ENCODE peak calls at places on chromosomes 16 and 17, in four cellular contexts. One of them, this sample, is unnamed.

GRCh38 chr17:66633322-66633965 is 201.5 kb upstream of the CACNG5 start:
- DNase-seq in HT-29: no peak
- DNase-seq in stimulated activated CD4-positive, alpha-beta T cell treated with anti-CD3 and anti-CD28 coated beads, Interleukin-12 subunit alpha, Interleukin-12 subunit beta, amount 100 ng/mL, for 4 hours: peak
- DNase-seq in activated T-helper 1 cell treated with anti-CD3 and anti-CD28 coated beads, Interleukin-2, amount 50 U/mL, for 16 hours: no peak
- DNase-seq in this sample: no peak

GRCh38 chr17:2214047-2214717 is 89.4 kb downstream of the SMG6 start:
- DNase-seq in HT-29: no peak
- DNase-seq in stimulated activated CD4-positive, alpha-beta T cell treated with anti-CD3 and anti-CD28 coated beads, Interleukin-12 subunit alpha, Interleukin-12 subunit beta, amount 100 ng/mL, for 4 hours: no peak
- DNase-seq in activated T-helper 1 cell treated with anti-CD3 and anti-CD28 coated beads, Interleukin-2, amount 50 U/mL, for 16 hours: no peak
- DNase-seq in this sample: no peak

GRCh38 chr17:74354123-74354522 is 7.5 kb downstream of the BTBD17 start:
- DNase-seq in HT-29: no peak
- DNase-seq in stimulated activated CD4-positive, alpha-beta T cell treated with anti-CD3 and anti-CD28 coated beads, Interleukin-12 subunit alpha, Interleukin-12 subunit beta, amount 100 ng/mL, for 4 hours: peak
- DNase-seq in activated T-helper 1 cell treated with anti-CD3 and anti-CD28 coated beads, Interleukin-2, amount 50 U/mL, for 16 hours: peak
- DNase-seq in this sample: no peak

GRCh38 chr17:40922239-40922638 is 15.2 kb downstream of the KRT23 start:
- DNase-seq in HT-29: peak
- DNase-seq in stimulated activated CD4-positive, alpha-beta T cell treated with anti-CD3 and anti-CD28 coated beads, Interleukin-12 subunit alpha, Interleukin-12 subunit beta, amount 100 ng/mL, for 4 hours: no peak
- DNase-seq in activated T-helper 1 cell treated with anti-CD3 and anti-CD28 coated beads, Interleukin-2, amount 50 U/mL, for 16 hours: no peak
- DNase-seq in this sample: no peak

GRCh38 chr17:51046527-51047384 is 73.9 kb downstream of the SPAG9 start:
- DNase-seq in HT-29: no peak
- DNase-seq in stimulated activated CD4-positive, alpha-beta T cell treated with anti-CD3 and anti-CD28 coated beads, Interleukin-12 subunit alpha, Interleukin-12 subunit beta, amount 100 ng/mL, for 4 hours: no peak
- DNase-seq in activated T-helper 1 cell treated with anti-CD3 and anti-CD28 coated beads, Interleukin-2, amount 50 U/mL, for 16 hours: no peak
- DNase-seq in this sample: no peak

GRCh38 chr16:51402785-51403184 is 251.7 kb upstream of the SALL1 start:
- DNase-seq in HT-29: no peak
- DNase-seq in stimulated activated CD4-positive, alpha-beta T cell treated with anti-CD3 and anti-CD28 coated beads, Interleukin-12 subunit alpha, Interleukin-12 subunit beta, amount 100 ng/mL, for 4 hours: no peak
- DNase-seq in activated T-helper 1 cell treated with anti-CD3 and anti-CD28 coated beads, Interleukin-2, amount 50 U/mL, for 16 hours: no peak
- DNase-seq in this sample: no peak

GRCh38 chr17:78759969-78760352 is 22.1 kb downstream of the CYTH1 start:
- DNase-seq in HT-29: no peak
- DNase-seq in stimulated activated CD4-positive, alpha-beta T cell treated with anti-CD3 and anti-CD28 coated beads, Interleukin-12 subunit alpha, Interleukin-12 subunit beta, amount 100 ng/mL, for 4 hours: no peak
- DNase-seq in activated T-helper 1 cell treated with anti-CD3 and anti-CD28 coated beads, Interleukin-2, amount 50 U/mL, for 16 hours: no peak
- DNase-seq in this sample: no peak

GRCh38 chr17:7213895-7214299 is 5.7 kb downstream of the DLG4 start:
- DNase-seq in HT-29: peak
- DNase-seq in stimulated activated CD4-positive, alpha-beta T cell treated with anti-CD3 and anti-CD28 coated beads, Interleukin-12 subunit alpha, Interleukin-12 subunit beta, amount 100 ng/mL, for 4 hours: no peak
- DNase-seq in activated T-helper 1 cell treated with anti-CD3 and anti-CD28 coated beads, Interleukin-2, amount 50 U/mL, for 16 hours: no peak
- DNase-seq in this sample: peak

GRCh38 chr16:27596411-27596810 is 46.5 kb downstream of the KATNIP start:
- DNase-seq in HT-29: no peak
- DNase-seq in stimulated activated CD4-positive, alpha-beta T cell treated with anti-CD3 and anti-CD28 coated beads, Interleukin-12 subunit alpha, Interleukin-12 subunit beta, amount 100 ng/mL, for 4 hours: no peak
- DNase-seq in activated T-helper 1 cell treated with anti-CD3 and anti-CD28 coated beads, Interleukin-2, amount 50 U/mL, for 16 hours: no peak
- DNase-seq in this sample: no peak

GRCh38 chr16:2919511-2920255 is 8.0 kb downstream of the FLYWCH1 start:
- DNase-seq in HT-29: peak
- DNase-seq in stimulated activated CD4-positive, alpha-beta T cell treated with anti-CD3 and anti-CD28 coated beads, Interleukin-12 subunit alpha, Interleukin-12 subunit beta, amount 100 ng/mL, for 4 hours: peak
- DNase-seq in activated T-helper 1 cell treated with anti-CD3 and anti-CD28 coated beads, Interleukin-2, amount 50 U/mL, for 16 hours: peak
- DNase-seq in this sample: peak

GRCh38 chr16:84834403-84834772 is 14.6 kb downstream of the CRISPLD2 start:
- DNase-seq in HT-29: no peak
- DNase-seq in stimulated activated CD4-positive, alpha-beta T cell treated with anti-CD3 and anti-CD28 coated beads, Interleukin-12 subunit alpha, Interleukin-12 subunit beta, amount 100 ng/mL, for 4 hours: no peak
- DNase-seq in activated T-helper 1 cell treated with anti-CD3 and anti-CD28 coated beads, Interleukin-2, amount 50 U/mL, for 16 hours: no peak
- DNase-seq in this sample: no peak

GRCh38 chr16:31201511-31202401 is 804 bp downstream of the PYCARD start:
- DNase-seq in HT-29: peak
- DNase-seq in stimulated activated CD4-positive, alpha-beta T cell treated with anti-CD3 and anti-CD28 coated beads, Interleukin-12 subunit alpha, Interleukin-12 subunit beta, amount 100 ng/mL, for 4 hours: no peak
- DNase-seq in activated T-helper 1 cell treated with anti-CD3 and anti-CD28 coated beads, Interleukin-2, amount 50 U/mL, for 16 hours: no peak
- DNase-seq in this sample: no peak

GRCh38 chr16:85037050-85037410 is 9.4 kb downstream of the KIAA0513 start:
- DNase-seq in HT-29: peak
- DNase-seq in stimulated activated CD4-positive, alpha-beta T cell treated with anti-CD3 and anti-CD28 coated beads, Interleukin-12 subunit alpha, Interleukin-12 subunit beta, amount 100 ng/mL, for 4 hours: no peak
- DNase-seq in activated T-helper 1 cell treated with anti-CD3 and anti-CD28 coated beads, Interleukin-2, amount 50 U/mL, for 16 hours: no peak
- DNase-seq in this sample: no peak